ENCODE peak calls at places on chromosomes 5 and 9, in eight cellular contexts. One of them, this sample, is unnamed.

GRCh38 chr5:179475211-179475840 is 75.0 kb upstream of the RUFY1 start:
- DNase-seq in progenitor cell of endocrine pancreas: no peak
- DNase-seq in ovary: no peak
- DNase-seq in endothelial cell: peak
- DNase-seq in fibroblast of lung: peak
- DNase-seq in right atrium auricular region: no peak
- DNase-seq in pancreas: no peak
- DNase-seq in RWPE1: no peak
- DNase-seq in this sample: no peak

GRCh38 chr5:88658005-88658404 is 225.0 kb downstream of the MEF2C start:
- DNase-seq in progenitor cell of endocrine pancreas: no peak
- DNase-seq in ovary: no peak
- DNase-seq in endothelial cell: no peak
- DNase-seq in fibroblast of lung: no peak
- DNase-seq in right atrium auricular region: no peak
- DNase-seq in pancreas: no peak
- DNase-seq in RWPE1: no peak
- DNase-seq in this sample: no peak

GRCh38 chr9:121274851-121275250 is 6.9 kb downstream of the GSN start:
- DNase-seq in progenitor cell of endocrine pancreas: no peak
- DNase-seq in ovary: no peak
- DNase-seq in endothelial cell: no peak
- DNase-seq in fibroblast of lung: no peak
- DNase-seq in right atrium auricular region: no peak
- DNase-seq in pancreas: no peak
- DNase-seq in RWPE1: no peak
- DNase-seq in this sample: no peak

GRCh38 chr9:136264803-136265405 is 19.3 kb upstream of the QSOX2 start:
- DNase-seq in progenitor cell of endocrine pancreas: no peak
- DNase-seq in ovary: no peak
- DNase-seq in endothelial cell: no peak
- DNase-seq in fibroblast of lung: no peak
- DNase-seq in right atrium auricular region: no peak
- DNase-seq in pancreas: no peak
- DNase-seq in RWPE1: no peak
- DNase-seq in this sample: no peak

GRCh38 chr9:11931109-11931508 is 762.1 kb upstream of the TYRP1 start:
- DNase-seq in progenitor cell of endocrine pancreas: no peak
- DNase-seq in ovary: no peak
- DNase-seq in endothelial cell: no peak
- DNase-seq in fibroblast of lung: peak
- DNase-seq in right atrium auricular region: no peak
- DNase-seq in pancreas: no peak
- DNase-seq in RWPE1: peak
- DNase-seq in this sample: no peak

GRCh38 chr9:97109194-97109811 is 70.4 kb upstream of the CTSV start:
- DNase-seq in progenitor cell of endocrine pancreas: no peak
- DNase-seq in ovary: no peak
- DNase-seq in endothelial cell: peak
- DNase-seq in fibroblast of lung: peak
- DNase-seq in right atrium auricular region: no peak
- DNase-seq in pancreas: peak
- DNase-seq in RWPE1: peak
- DNase-seq in this sample: peak

GRCh38 chr5:96434201-96434645 is 1.2 kb upstream of the PCSK1 start:
- DNase-seq in progenitor cell of endocrine pancreas: peak
- DNase-seq in ovary: peak
- DNase-seq in endothelial cell: peak
- DNase-seq in fibroblast of lung: peak
- DNase-seq in right atrium auricular region: no peak
- DNase-seq in pancreas: peak
- DNase-seq in RWPE1: peak
- DNase-seq in this sample: peak

GRCh38 chr5:76862986-76863385 is 13.2 kb downstream of the S100Z start:
- DNase-seq in progenitor cell of endocrine pancreas: no peak
- DNase-seq in ovary: no peak
- DNase-seq in endothelial cell: no peak
- DNase-seq in fibroblast of lung: no peak
- DNase-seq in right atrium auricular region: no peak
- DNase-seq in pancreas: no peak
- DNase-seq in RWPE1: no peak
- DNase-seq in this sample: no peak

GRCh38 chr9:8486095-8486494 is 686.5 kb upstream of the DMAC1 start:
- DNase-seq in progenitor cell of endocrine pancreas: no peak
- DNase-seq in ovary: peak
- DNase-seq in endothelial cell: peak
- DNase-seq in fibroblast of lung: peak
- DNase-seq in right atrium auricular region: no peak
- DNase-seq in pancreas: no peak
- DNase-seq in RWPE1: no peak
- DNase-seq in this sample: peak

GRCh38 chr9:130663258-130664171 is 879 bp upstream of the PRDM12 start:
- DNase-seq in progenitor cell of endocrine pancreas: no peak
- DNase-seq in ovary: no peak
- DNase-seq in endothelial cell: no peak
- DNase-seq in fibroblast of lung: no peak
- DNase-seq in right atrium auricular region: no peak
- DNase-seq in pancreas: no peak
- DNase-seq in RWPE1: no peak
- DNase-seq in this sample: no peak

GRCh38 chr5:14326035-14326909 is 183.1 kb downstream of the TRIO start:
- DNase-seq in progenitor cell of endocrine pancreas: no peak
- DNase-seq in ovary: no peak
- DNase-seq in endothelial cell: peak
- DNase-seq in fibroblast of lung: no peak
- DNase-seq in right atrium auricular region: no peak
- DNase-seq in pancreas: no peak
- DNase-seq in RWPE1: no peak
- DNase-seq in this sample: no peak

DNA sequence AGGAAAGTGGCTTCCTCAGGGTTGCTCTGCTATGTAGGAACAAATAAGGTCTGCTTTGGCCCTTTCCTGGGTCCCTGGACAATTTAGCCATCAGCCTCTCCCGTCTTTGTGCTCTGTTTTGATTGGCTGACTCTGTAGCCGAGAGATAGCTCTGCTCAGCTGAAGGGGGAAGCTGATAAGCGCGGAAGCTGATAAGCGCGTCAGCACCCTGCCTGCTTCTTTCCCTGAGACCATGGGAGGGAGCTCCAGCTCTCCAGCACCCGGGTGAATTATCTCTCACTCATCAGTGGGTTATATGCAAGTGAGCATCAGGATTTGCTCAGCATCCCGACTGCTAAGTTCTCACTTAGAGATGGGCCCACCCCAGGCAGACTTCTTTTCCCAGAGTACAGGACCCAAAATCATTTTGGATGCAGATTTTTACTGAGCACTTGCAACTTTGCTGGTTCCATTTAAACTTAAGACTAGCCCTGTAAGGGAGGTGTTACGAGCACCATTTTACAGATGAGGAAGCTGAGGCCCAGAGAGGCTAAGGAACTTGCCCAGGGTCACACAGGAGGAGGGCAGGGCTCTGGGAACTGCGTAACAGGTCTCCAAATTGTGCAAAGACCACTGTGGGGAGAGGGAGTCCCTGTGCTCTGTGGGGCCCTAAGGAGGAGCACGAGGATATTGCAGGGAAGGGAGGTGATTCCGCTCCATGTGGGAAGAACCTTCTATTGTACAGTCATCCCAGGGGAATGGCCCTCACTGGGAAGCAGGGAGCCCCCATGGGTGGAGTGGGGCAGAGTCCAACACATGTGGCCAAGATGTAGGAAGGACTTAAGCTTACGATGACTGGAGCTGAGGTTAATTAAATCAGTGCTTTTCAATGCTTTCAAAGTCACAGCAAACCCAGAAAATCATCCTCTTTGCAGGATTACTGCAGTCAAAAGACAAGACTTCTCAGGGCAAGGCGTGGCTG is 83.7 kb upstream of the ORM1 start:
- DNase-seq in progenitor cell of endocrine pancreas: no peak
- DNase-seq in ovary: no peak
- DNase-seq in endothelial cell: no peak
- DNase-seq in fibroblast of lung: peak
- DNase-seq in right atrium auricular region: no peak
- DNase-seq in pancreas: no peak
- DNase-seq in RWPE1: peak
- DNase-seq in this sample: peak
- TF ChIP-seq CTCF in progenitor cell of endocrine pancreas: no peak
- TF ChIP-seq CTCF in ovary: no peak
- TF ChIP-seq CTCF in endothelial cell: no peak
- TF ChIP-seq CTCF in fibroblast of lung: peak
- TF ChIP-seq CTCF in right atrium auricular region: peak
- TF ChIP-seq CTCF in pancreas: no peak
- TF ChIP-seq CTCF in RWPE1: no peak
- TF ChIP-seq CTCF in this sample: peak

GRCh38 chr5:110105692-110106091 is 416.0 kb downstream of the MAN2A1 start:
- DNase-seq in progenitor cell of endocrine pancreas: no peak
- DNase-seq in ovary: no peak
- DNase-seq in endothelial cell: no peak
- DNase-seq in fibroblast of lung: peak
- DNase-seq in right atrium auricular region: no peak
- DNase-seq in pancreas: no peak
- DNase-seq in RWPE1: peak
- DNase-seq in this sample: no peak

GRCh38 chr5:110106750-110107149 is 417.0 kb downstream of the MAN2A1 start:
- DNase-seq in progenitor cell of endocrine pancreas: no peak
- DNase-seq in ovary: no peak
- DNase-seq in endothelial cell: no peak
- DNase-seq in fibroblast of lung: no peak
- DNase-seq in right atrium auricular region: no peak
- DNase-seq in pancreas: no peak
- DNase-seq in RWPE1: no peak
- DNase-seq in this sample: no peak

GRCh38 chr5:110104728-110105127 is 415.0 kb downstream of the MAN2A1 start:
- DNase-seq in progenitor cell of endocrine pancreas: no peak
- DNase-seq in ovary: no peak
- DNase-seq in endothelial cell: no peak
- DNase-seq in fibroblast of lung: no peak
- DNase-seq in right atrium auricular region: no peak
- DNase-seq in pancreas: no peak
- DNase-seq in RWPE1: no peak
- DNase-seq in this sample: no peak

GRCh38 chr5:110109685-110110084 is 420.0 kb downstream of the MAN2A1 start:
- DNase-seq in progenitor cell of endocrine pancreas: no peak
- DNase-seq in ovary: no peak
- DNase-seq in endothelial cell: no peak
- DNase-seq in fibroblast of lung: no peak
- DNase-seq in right atrium auricular region: no peak
- DNase-seq in pancreas: no peak
- DNase-seq in RWPE1: no peak
- DNase-seq in this sample: no peak

DNA sequence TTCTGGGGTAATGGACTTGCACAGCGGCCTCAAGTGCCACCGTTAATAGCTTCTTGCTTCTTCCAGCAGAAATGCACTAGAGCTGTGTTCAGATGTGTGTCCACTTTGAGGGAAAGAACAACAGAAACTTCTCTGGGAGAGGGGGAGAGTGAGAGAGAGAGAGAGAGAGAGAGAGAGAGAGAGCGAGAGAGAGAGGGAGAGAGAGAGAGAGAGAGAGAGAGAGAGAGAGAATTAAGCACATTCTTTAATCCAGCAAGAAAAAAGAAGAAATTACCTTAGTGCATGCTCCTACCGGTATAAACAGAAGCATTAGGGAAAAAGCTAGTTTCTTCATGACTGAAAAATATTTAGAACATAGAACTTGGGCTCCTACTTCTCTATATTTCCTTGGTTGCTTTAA is 418.8 kb downstream of the MAN2A1 start:
- DNase-seq in progenitor cell of endocrine pancreas: no peak
- DNase-seq in ovary: no peak
- DNase-seq in endothelial cell: no peak
- DNase-seq in fibroblast of lung: no peak
- DNase-seq in right atrium auricular region: no peak
- DNase-seq in pancreas: no peak
- DNase-seq in RWPE1: no peak
- DNase-seq in this sample: no peak
- TF ChIP-seq CTCF in progenitor cell of endocrine pancreas: no peak
- TF ChIP-seq CTCF in ovary: no peak
- TF ChIP-seq CTCF in endothelial cell: no peak
- TF ChIP-seq CTCF in fibroblast of lung: no peak
- TF ChIP-seq CTCF in right atrium auricular region: no peak
- TF ChIP-seq CTCF in pancreas: no peak
- TF ChIP-seq CTCF in RWPE1: no peak
- TF ChIP-seq CTCF in this sample: no peak

DNA sequence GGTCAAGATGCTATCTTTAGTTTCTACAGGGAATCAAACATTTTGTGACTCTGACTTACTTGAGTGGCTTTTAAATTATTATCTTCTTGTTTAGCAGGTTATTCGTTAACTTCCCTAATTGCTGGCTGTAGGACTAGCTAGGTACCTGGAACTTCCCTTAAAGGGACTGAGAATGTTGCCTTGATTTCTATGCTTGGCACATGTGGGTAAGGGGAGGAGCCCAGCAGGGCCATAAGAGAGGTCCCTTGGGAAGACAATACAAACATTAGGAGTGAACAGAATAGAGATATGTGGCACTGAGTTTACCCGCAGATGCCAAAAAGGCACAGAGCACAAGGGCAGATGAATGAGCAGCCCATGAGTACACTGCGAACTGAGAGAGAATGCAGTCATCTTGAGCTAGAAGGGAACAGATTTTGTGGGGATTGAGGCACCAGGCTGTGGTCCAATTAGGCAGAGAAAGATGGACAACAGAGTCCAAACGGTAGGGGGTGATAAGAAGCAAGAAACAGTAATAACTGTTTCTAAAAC is 9.8 kb downstream of the CKMT2 start:
- DNase-seq in progenitor cell of endocrine pancreas: no peak
- DNase-seq in ovary: no peak
- DNase-seq in endothelial cell: no peak
- DNase-seq in fibroblast of lung: no peak
- DNase-seq in right atrium auricular region: no peak
- DNase-seq in pancreas: no peak
- DNase-seq in RWPE1: no peak
- DNase-seq in this sample: no peak
- TF ChIP-seq CTCF in progenitor cell of endocrine pancreas: no peak
- TF ChIP-seq CTCF in ovary: no peak
- TF ChIP-seq CTCF in endothelial cell: no peak
- TF ChIP-seq CTCF in fibroblast of lung: peak
- TF ChIP-seq CTCF in right atrium auricular region: no peak
- TF ChIP-seq CTCF in pancreas: no peak
- TF ChIP-seq CTCF in RWPE1: no peak
- TF ChIP-seq CTCF in this sample: no peak

DNA sequence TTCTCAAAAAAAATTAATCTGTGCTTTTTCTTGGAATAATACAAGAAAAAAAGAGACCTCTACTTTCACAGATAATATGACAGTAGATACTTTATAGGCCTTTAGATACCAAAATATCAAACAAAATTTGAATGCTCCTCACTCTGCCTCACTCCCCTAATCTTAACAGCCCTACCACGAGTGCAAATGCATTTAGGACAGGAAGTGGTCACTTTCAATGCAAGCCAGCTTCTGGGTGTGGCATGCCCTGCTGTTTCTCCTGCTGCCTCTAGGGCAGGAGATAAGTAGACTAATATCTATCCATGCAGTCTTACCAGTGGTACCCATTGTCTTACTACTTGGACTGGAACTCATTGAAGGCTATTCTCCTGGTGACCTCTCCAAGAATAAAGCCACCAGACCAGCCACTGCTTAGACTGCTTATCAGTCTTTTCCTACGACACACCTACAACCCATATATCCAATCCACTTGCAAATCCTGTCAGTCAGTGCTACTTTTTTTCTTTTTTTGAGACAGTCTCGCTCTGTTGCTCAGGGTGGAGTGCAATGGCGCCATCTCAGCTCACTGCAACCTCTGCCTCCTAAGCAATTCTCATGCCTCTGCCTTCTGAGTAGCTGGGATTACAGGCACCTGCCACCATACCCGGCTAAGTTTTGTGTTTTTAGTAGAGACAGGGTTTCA is 23.0 kb downstream of the FRRS1L start:
- DNase-seq in progenitor cell of endocrine pancreas: no peak
- DNase-seq in ovary: no peak
- DNase-seq in endothelial cell: no peak
- DNase-seq in fibroblast of lung: peak
- DNase-seq in right atrium auricular region: no peak
- DNase-seq in pancreas: no peak
- DNase-seq in RWPE1: peak
- DNase-seq in this sample: peak
- TF ChIP-seq CTCF in progenitor cell of endocrine pancreas: peak
- TF ChIP-seq CTCF in ovary: no peak
- TF ChIP-seq CTCF in endothelial cell: peak
- TF ChIP-seq CTCF in fibroblast of lung: peak
- TF ChIP-seq CTCF in right atrium auricular region: no peak
- TF ChIP-seq CTCF in pancreas: no peak
- TF ChIP-seq CTCF in RWPE1: peak
- TF ChIP-seq CTCF in this sample: peak